ENCODE peak calls at places on chromosome 18, in six cellular contexts. G is stimulated activated CD4-positive, alpha-beta T cell treated with anti-CD3 and anti-CD28 coated beads, Interleukin-4, amount 100 ng/mL, for 24 hours; S is DMS79; P is RWPE1; N is T-cell; C is tibial artery. H is an unnamed sample.
A peak's percentile ranks its signal among the peaks of the same experiment; 100 is the strongest.

GRCh38 chr18:74351354-74351753 is 35.7 kb downstream of the C18orf63 start:
- DNase-seq in N (no peak), S (no peak), C (no peak), P (peak; percentile 8), G (no peak), H (no peak)

GRCh38 chr18:10234912-10235439 is 219.5 kb upstream of the APCDD1 start:
- DNase-seq in C (no peak), S (no peak), N (no peak), P (peak; percentile 50), G (no peak), H (no peak)

GRCh38 chr18:74856967-74857366 is 259.3 kb downstream of the ZNF407 start:
- DNase-seq in P (no peak), N (no peak), G (no peak), C (no peak), S (no peak), H (no peak)

GRCh38 chr18:75003089-75003488 is 205.8 kb downstream of the PTGR3 start:
- DNase-seq in G (no peak), S (no peak), P (no peak), C (no peak), N (no peak), H (no peak)

GRCh38 chr18:64019922-64020756 is 50.3 kb downstream of the SERPINB8 start:
- DNase-seq in S (no peak), C (no peak), G (no peak), P (no peak), N (no peak), H (no peak)

GRCh38 chr18:42192251-42193248 is 237.5 kb downstream of the PIK3C3 start:
- DNase-seq in G (no peak), C (no peak), P (peak; percentile 13), S (no peak), N (no peak), H (no peak)

GRCh38 chr18:45626330-45627203 is 11.3 kb downstream of the SLC14A2 start:
- DNase-seq in S (no peak), C (peak; percentile 74), N (no peak), G (no peak), P (peak; percentile 71), H (no peak)

GRCh38 chr18:56645415-56646016 is 5.6 kb upstream of the WDR7 start:
- DNase-seq in S (no peak), C (no peak), P (no peak), N (no peak), G (no peak), H (no peak)

GRCh38 chr18:58169472-58169871 is 125.4 kb downstream of the NEDD4L start:
- DNase-seq in C (no peak), S (no peak), P (no peak), G (no peak), N (no peak), H (no peak)

GRCh38 chr18:9874730-9875129 is 11.0 kb upstream of the TXNDC2 start:
- DNase-seq in P (no peak), S (no peak), C (no peak), G (no peak), N (no peak), H (no peak)

GRCh38 chr18:22701326-22701725 is 231.8 kb upstream of the RBBP8 start:
- DNase-seq in C (no peak), N (no peak), G (no peak), S (no peak), P (no peak), H (no peak)

GRCh38 chr18:79526468-79527460 is 131.0 kb downstream of the NFATC1 start:
- DNase-seq in P (no peak), C (peak; percentile 69), N (no peak), S (no peak), G (no peak), H (no peak)

GRCh38 chr18:3211236-3211992 is 8.4 kb downstream of the MYOM1 start:
- DNase-seq in N (no peak), S (no peak), C (no peak), P (no peak), G (no peak), H (no peak)

GRCh38 chr18:11741505-11742145 is 52.6 kb downstream of the GNAL start:
- DNase-seq in G (no peak), S (no peak), N (no peak), C (no peak), P (peak; percentile 35), H (no peak)

GRCh38 chr18:44536619-44537018 is 144.1 kb upstream of the SETBP1 start:
- DNase-seq in C (no peak), N (no peak), S (peak; percentile 59), P (no peak), G (no peak), H (peak; percentile 15)

GRCh38 chr18:54679318-54680149 is 88.5 kb downstream of the DYNAP start:
- DNase-seq in S (no peak), C (no peak), G (no peak), N (peak; percentile 2), P (peak; percentile 43), H (no peak)

GRCh38 chr18:9808530-9809241 is 77.1 kb upstream of the TXNDC2 start:
- DNase-seq in S (no peak), N (no peak), P (peak; percentile 45), C (peak; percentile 69), G (no peak), H (no peak)

GRCh38 chr18:63837556-63837955 is 49.9 kb upstream of the SERPINB2 start:
- DNase-seq in G (no peak), N (no peak), C (no peak), S (no peak), P (no peak), H (no peak)

GRCh38 chr18:76566987-76567386 is 71.9 kb upstream of the ZNF516 start:
- DNase-seq in S (no peak), N (no peak), C (no peak), P (no peak), G (no peak), H (no peak)

GRCh38 chr18:71919211-71919610 is 624.9 kb downstream of the CBLN2 start:
- DNase-seq in G (no peak), S (no peak), C (no peak), P (no peak), N (no peak), H (no peak)

GRCh38 chr18:47981320-47981719 is 50.9 kb upstream of the SMAD2 start:
- DNase-seq in P (no peak), G (no peak), N (no peak), C (no peak), S (no peak), H (no peak)

GRCh38 chr18:12589419-12589818 is 68.5 kb downstream of the SPIRE1 start:
- DNase-seq in P (no peak), S (no peak), N (no peak), C (no peak), G (no peak), H (no peak)

GRCh38 chr18:57705011-57705410 is 83.4 kb upstream of the NARS1 start:
- DNase-seq in P (no peak), G (no peak), S (no peak), N (no peak), C (no peak), H (no peak)

GRCh38 chr18:76421291-76422078 is 73.6 kb downstream of the ZNF516 start:
- DNase-seq in G (no peak), C (no peak), N (no peak), P (no peak), S (no peak), H (no peak)

GRCh38 chr18:46583711-46584110 is 73.3 kb downstream of the LOXHD1 start:
- DNase-seq in N (no peak), P (no peak), G (no peak), C (no peak), S (no peak), H (no peak)

H was measured in NCI-H187 treated with DMSO at 0.1 percent for 48 hours.